ENCODE peak calls at places on chromosomes 3 and 15, in eight cellular contexts. One of them, this sample, is unnamed.

GRCh38 chr15:61038387-61038786 is 190.7 kb downstream of the RORA start:
- DNase-seq in mesothelial cell of epicardium: no peak
- DNase-seq in Calu3: no peak
- DNase-seq in sigmoid colon: no peak
- DNase-seq in HL-60: no peak
- DNase-seq in neural progenitor cell: no peak
- DNase-seq in AG09309: no peak
- DNase-seq in HFFc6: no peak
- DNase-seq in this sample: no peak

GRCh38 chr3:131349946-131350347 is 31.6 kb upstream of the NUDT16 start:
- DNase-seq in mesothelial cell of epicardium: no peak
- DNase-seq in AG09309: peak; percentile 35
- DNase-seq in sigmoid colon: no peak
- DNase-seq in neural progenitor cell: no peak
- DNase-seq in HFFc6: peak; percentile 89
- DNase-seq in HL-60: no peak
- DNase-seq in Calu3: peak; percentile 41
- DNase-seq in this sample: no peak

GRCh38 chr15:100264994-100265640 is 76.7 kb downstream of the ADAMTS17 start:
- DNase-seq in HL-60: no peak
- DNase-seq in AG09309: no peak
- DNase-seq in Calu3: no peak
- DNase-seq in sigmoid colon: no peak
- DNase-seq in neural progenitor cell: no peak
- DNase-seq in mesothelial cell of epicardium: no peak
- DNase-seq in HFFc6: no peak
- DNase-seq in this sample: no peak

GRCh38 chr3:52237659-52238172 is 1.2 kb downstream of the TWF2 start:
- DNase-seq in AG09309: peak; percentile 46
- DNase-seq in neural progenitor cell: no peak
- DNase-seq in mesothelial cell of epicardium: no peak
- DNase-seq in Calu3: peak; percentile 75
- DNase-seq in HFFc6: peak; percentile 89
- DNase-seq in sigmoid colon: peak; percentile 97
- DNase-seq in HL-60: peak; percentile 77
- DNase-seq in this sample: no peak

GRCh38 chr15:41851167-41851523 is 12.5 kb downstream of the PLA2G4B start:
- DNase-seq in mesothelial cell of epicardium: no peak
- DNase-seq in HFFc6: no peak
- DNase-seq in sigmoid colon: no peak
- DNase-seq in HL-60: no peak
- DNase-seq in Calu3: no peak
- DNase-seq in neural progenitor cell: no peak
- DNase-seq in AG09309: no peak
- DNase-seq in this sample: no peak

GRCh38 chr3:22474706-22475470 is 723.9 kb upstream of the ZNF385D start:
- DNase-seq in HFFc6: no peak
- DNase-seq in sigmoid colon: no peak
- DNase-seq in mesothelial cell of epicardium: no peak
- DNase-seq in Calu3: peak; percentile 2
- DNase-seq in AG09309: peak; percentile 23
- DNase-seq in neural progenitor cell: no peak
- DNase-seq in HL-60: no peak
- DNase-seq in this sample: no peak

GRCh38 chr3:153158961-153159735 is 2.9 kb upstream of the RAP2B start:
- DNase-seq in HL-60: no peak
- DNase-seq in AG09309: no peak
- DNase-seq in sigmoid colon: no peak
- DNase-seq in neural progenitor cell: no peak
- DNase-seq in mesothelial cell of epicardium: no peak
- DNase-seq in HFFc6: no peak
- DNase-seq in Calu3: peak; percentile 74
- DNase-seq in this sample: no peak

GRCh38 chr3:65377637-65378036 is 661.1 kb downstream of the MAGI1 start:
- DNase-seq in Calu3: no peak
- DNase-seq in HFFc6: no peak
- DNase-seq in AG09309: no peak
- DNase-seq in mesothelial cell of epicardium: no peak
- DNase-seq in HL-60: no peak
- DNase-seq in neural progenitor cell: no peak
- DNase-seq in sigmoid colon: no peak
- DNase-seq in this sample: no peak

GRCh38 chr3:128070898-128071591 is 18.8 kb downstream of the SEC61A1 start:
- DNase-seq in Calu3: no peak
- DNase-seq in HFFc6: no peak
- DNase-seq in sigmoid colon: no peak
- DNase-seq in mesothelial cell of epicardium: no peak
- DNase-seq in neural progenitor cell: no peak
- DNase-seq in HL-60: no peak
- DNase-seq in AG09309: no peak
- DNase-seq in this sample: no peak

GRCh38 chr3:108489776-108490175 is 20.6 kb downstream of the MYH15 start:
- DNase-seq in mesothelial cell of epicardium: no peak
- DNase-seq in sigmoid colon: no peak
- DNase-seq in AG09309: no peak
- DNase-seq in HFFc6: peak; percentile 28
- DNase-seq in HL-60: peak; percentile 24
- DNase-seq in neural progenitor cell: peak; percentile 68
- DNase-seq in Calu3: peak; percentile 18
- DNase-seq in this sample: peak; percentile 53

GRCh38 chr3:104474011-104474410 is 892.7 kb upstream of the ALCAM start:
- DNase-seq in neural progenitor cell: no peak
- DNase-seq in Calu3: no peak
- DNase-seq in mesothelial cell of epicardium: no peak
- DNase-seq in HL-60: no peak
- DNase-seq in AG09309: no peak
- DNase-seq in sigmoid colon: no peak
- DNase-seq in HFFc6: no peak
- DNase-seq in this sample: no peak

GRCh38 chr3:134318166-134318565 is 56.1 kb downstream of the AMOTL2 start:
- DNase-seq in sigmoid colon: no peak
- DNase-seq in Calu3: no peak
- DNase-seq in HL-60: no peak
- DNase-seq in HFFc6: no peak
- DNase-seq in AG09309: no peak
- DNase-seq in mesothelial cell of epicardium: no peak
- DNase-seq in neural progenitor cell: no peak
- DNase-seq in this sample: no peak

GRCh38 chr15:94293411-94294402 is 62.3 kb downstream of the MCTP2 start:
- DNase-seq in sigmoid colon: no peak
- DNase-seq in neural progenitor cell: no peak
- DNase-seq in Calu3: no peak
- DNase-seq in HL-60: no peak
- DNase-seq in mesothelial cell of epicardium: no peak
- DNase-seq in AG09309: no peak
- DNase-seq in HFFc6: no peak
- DNase-seq in this sample: no peak

GRCh38 chr3:117118604-117119003 is 409.0 kb downstream of the TUSC7 start:
- DNase-seq in Calu3: no peak
- DNase-seq in neural progenitor cell: no peak
- DNase-seq in HL-60: no peak
- DNase-seq in sigmoid colon: no peak
- DNase-seq in AG09309: no peak
- DNase-seq in mesothelial cell of epicardium: no peak
- DNase-seq in HFFc6: no peak
- DNase-seq in this sample: no peak

GRCh38 chr3:43394071-43394501 is 107.7 kb downstream of the SNRK start:
- DNase-seq in HFFc6: no peak
- DNase-seq in mesothelial cell of epicardium: no peak
- DNase-seq in neural progenitor cell: no peak
- DNase-seq in Calu3: no peak
- DNase-seq in sigmoid colon: peak; percentile 78
- DNase-seq in HL-60: no peak
- DNase-seq in AG09309: no peak
- DNase-seq in this sample: no peak

GRCh38 chr3:13045245-13045903 is 27.9 kb downstream of the IQSEC1 start:
- DNase-seq in mesothelial cell of epicardium: no peak
- DNase-seq in Calu3: no peak
- DNase-seq in AG09309: no peak
- DNase-seq in sigmoid colon: no peak
- DNase-seq in HFFc6: no peak
- DNase-seq in HL-60: no peak
- DNase-seq in neural progenitor cell: no peak
- DNase-seq in this sample: no peak

GRCh38 chr15:88701561-88702095 is 62.8 kb downstream of the ISG20 start:
- DNase-seq in sigmoid colon: no peak
- DNase-seq in mesothelial cell of epicardium: no peak
- DNase-seq in HFFc6: no peak
- DNase-seq in neural progenitor cell: peak; percentile 53
- DNase-seq in Calu3: peak; percentile 63
- DNase-seq in AG09309: no peak
- DNase-seq in HL-60: peak; percentile 4
- DNase-seq in this sample: peak; percentile 65

GRCh38 chr15:100866386-100867330 is 13.0 kb upstream of the ALDH1A3 start:
- DNase-seq in HL-60: no peak
- DNase-seq in neural progenitor cell: no peak
- DNase-seq in mesothelial cell of epicardium: no peak
- DNase-seq in sigmoid colon: no peak
- DNase-seq in Calu3: no peak
- DNase-seq in HFFc6: no peak
- DNase-seq in AG09309: no peak
- DNase-seq in this sample: no peak

DNA sequence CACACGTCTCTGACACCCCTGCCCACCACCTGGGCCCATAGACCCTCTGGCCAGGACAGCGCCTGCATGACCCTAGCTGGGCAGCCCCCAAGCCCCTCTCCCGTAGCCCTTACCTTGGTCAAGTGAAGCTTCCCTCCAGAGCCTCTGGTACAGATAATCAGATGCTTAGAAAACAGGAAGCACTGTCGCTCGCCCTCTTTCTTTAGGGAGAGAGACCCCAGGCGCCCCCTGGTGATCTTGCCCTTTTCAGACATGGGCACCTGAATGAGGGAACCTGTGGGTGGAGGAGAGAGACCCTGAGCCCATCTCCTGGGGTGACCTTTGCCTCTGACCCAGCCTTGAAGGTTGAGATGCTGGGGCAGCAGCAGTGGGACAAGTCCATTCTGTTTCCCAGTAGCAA is 65.4 kb downstream of the RASGRF1 start:
- DNase-seq in Calu3: peak; percentile 36
- DNase-seq in HL-60: peak; percentile 69
- DNase-seq in neural progenitor cell: peak; percentile 24
- DNase-seq in mesothelial cell of epicardium: no peak
- DNase-seq in AG09309: no peak
- DNase-seq in HFFc6: no peak
- DNase-seq in sigmoid colon: no peak
- DNase-seq in this sample: peak; percentile 44
- TF ChIP-seq CTCF in Calu3: no peak
- TF ChIP-seq CTCF in HL-60: no peak
- TF ChIP-seq CTCF in neural progenitor cell: peak; percentile 19
- TF ChIP-seq CTCF in mesothelial cell of epicardium: no peak
- TF ChIP-seq CTCF in AG09309: no peak
- TF ChIP-seq CTCF in HFFc6: no peak
- TF ChIP-seq CTCF in sigmoid colon: no peak
- TF ChIP-seq CTCF in this sample: no peak

GRCh38 chr3:193594946-193595689 is 2.1 kb downstream of the OPA1 start:
- DNase-seq in sigmoid colon: no peak
- DNase-seq in mesothelial cell of epicardium: no peak
- DNase-seq in HL-60: no peak
- DNase-seq in AG09309: no peak
- DNase-seq in neural progenitor cell: no peak
- DNase-seq in Calu3: no peak
- DNase-seq in HFFc6: peak; percentile 8
- DNase-seq in this sample: no peak

GRCh38 chr3:193590088-193590856 is 2.7 kb upstream of the OPA1 start:
- DNase-seq in AG09309: no peak
- DNase-seq in mesothelial cell of epicardium: no peak
- DNase-seq in HFFc6: peak; percentile 25
- DNase-seq in HL-60: no peak
- DNase-seq in neural progenitor cell: no peak
- DNase-seq in sigmoid colon: no peak
- DNase-seq in Calu3: peak; percentile 82
- DNase-seq in this sample: no peak

GRCh38 chr3:193595939-193596487 is 3.0 kb downstream of the OPA1 start:
- DNase-seq in mesothelial cell of epicardium: no peak
- DNase-seq in HFFc6: no peak
- DNase-seq in neural progenitor cell: no peak
- DNase-seq in HL-60: no peak
- DNase-seq in sigmoid colon: no peak
- DNase-seq in AG09309: no peak
- DNase-seq in Calu3: no peak
- DNase-seq in this sample: no peak

GRCh38 chr3:193593666-193594025 is 638 bp downstream of the OPA1 start:
- DNase-seq in HL-60: no peak
- DNase-seq in mesothelial cell of epicardium: no peak
- DNase-seq in neural progenitor cell: peak; percentile 49
- DNase-seq in AG09309: no peak
- DNase-seq in Calu3: no peak
- DNase-seq in HFFc6: peak; percentile 11
- DNase-seq in sigmoid colon: no peak
- DNase-seq in this sample: peak; percentile 36

GRCh38 chr3:193592841-193593665 is at the start of gene OPA1:
- DNase-seq in mesothelial cell of epicardium: peak; percentile 92
- DNase-seq in AG09309: peak; percentile 95
- DNase-seq in HFFc6: peak; percentile 99
- DNase-seq in sigmoid colon: peak; percentile 99
- DNase-seq in Calu3: peak; percentile 100
- DNase-seq in neural progenitor cell: peak; percentile 100
- DNase-seq in HL-60: peak; percentile 97
- DNase-seq in this sample: peak; percentile 97
- TF ChIP-seq CTCF in mesothelial cell of epicardium: no peak
- TF ChIP-seq CTCF in AG09309: peak; percentile 40
- TF ChIP-seq CTCF in HFFc6: peak; percentile 50
- TF ChIP-seq CTCF in sigmoid colon: peak; percentile 5
- TF ChIP-seq CTCF in Calu3: no peak
- TF ChIP-seq CTCF in neural progenitor cell: peak; percentile 45
- TF ChIP-seq CTCF in HL-60: no peak
- TF ChIP-seq CTCF in this sample: no peak

DNA sequence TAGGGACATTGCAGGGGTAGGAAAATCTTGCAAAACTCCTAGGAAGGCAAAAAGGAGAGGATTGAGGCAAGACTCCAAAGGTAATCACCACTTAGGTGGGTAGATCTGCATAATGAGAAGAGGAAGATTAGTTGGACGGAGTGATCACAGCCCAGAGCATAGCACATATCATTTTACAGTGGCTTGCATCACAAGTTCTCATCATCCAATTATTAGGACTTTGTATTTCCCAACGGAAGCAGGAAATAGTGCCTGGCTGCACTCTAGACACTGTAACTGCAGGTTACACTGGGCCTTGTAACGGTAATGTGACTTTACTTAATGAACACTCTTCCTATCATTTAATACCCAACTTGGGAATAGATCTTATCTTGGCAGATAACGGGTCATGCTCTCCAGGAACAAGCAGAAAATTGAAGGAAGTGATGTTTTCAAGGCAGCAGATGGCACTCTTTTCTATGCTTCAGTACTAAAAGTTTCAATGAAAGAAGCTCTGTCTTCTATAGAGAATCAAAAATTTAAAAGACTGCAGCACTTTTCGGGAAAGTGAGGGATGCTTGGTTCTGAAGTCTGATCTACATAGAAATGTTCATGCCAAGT is 101.9 kb upstream of the KCNMB2 start:
- DNase-seq in neural progenitor cell: no peak
- DNase-seq in sigmoid colon: no peak
- DNase-seq in Calu3: no peak
- DNase-seq in AG09309: no peak
- DNase-seq in HFFc6: no peak
- DNase-seq in HL-60: no peak
- DNase-seq in mesothelial cell of epicardium: no peak
- DNase-seq in this sample: no peak
- TF ChIP-seq CTCF in neural progenitor cell: peak; percentile 46
- TF ChIP-seq CTCF in sigmoid colon: peak; percentile 4
- TF ChIP-seq CTCF in Calu3: no peak
- TF ChIP-seq CTCF in AG09309: peak; percentile 39
- TF ChIP-seq CTCF in HFFc6: peak; percentile 51
- TF ChIP-seq CTCF in HL-60: no peak
- TF ChIP-seq CTCF in mesothelial cell of epicardium: no peak
- TF ChIP-seq CTCF in this sample: peak; percentile 34

GRCh38 chr3:102225407-102226132 is 209.2 kb upstream of the ZPLD1 start:
- DNase-seq in Calu3: peak; percentile 43
- DNase-seq in neural progenitor cell: peak; percentile 60
- DNase-seq in sigmoid colon: no peak
- DNase-seq in HFFc6: peak; percentile 77
- DNase-seq in AG09309: peak; percentile 45
- DNase-seq in mesothelial cell of epicardium: no peak
- DNase-seq in HL-60: no peak
- DNase-seq in this sample: peak; percentile 29
- TF ChIP-seq CTCF in Calu3: peak; percentile 51
- TF ChIP-seq CTCF in neural progenitor cell: peak; percentile 68
- TF ChIP-seq CTCF in sigmoid colon: peak; percentile 75
- TF ChIP-seq CTCF in HFFc6: peak; percentile 83
- TF ChIP-seq CTCF in AG09309: peak; percentile 62
- TF ChIP-seq CTCF in mesothelial cell of epicardium: peak; percentile 63
- TF ChIP-seq CTCF in HL-60: no peak
- TF ChIP-seq CTCF in this sample: peak; percentile 47

This sample was measured in GM10248.